ENCODE peak calls at places on chromosome 2, in six cellular contexts. A is HepG2, Y is A549, G is endothelial cell of umbilical vein, F is K562, N is GM12878. Z is an unnamed sample.

GRCh38 chr2:97931118-97931850 is 64.5 kb downstream of the TMEM131 start:
- DNase-seq in F (no peak), N (no peak), G (no peak), A (no peak), Y (no peak), Z (peak)

GRCh38 chr2:158518083-158518482 is 61.3 kb downstream of the PKP4 start:
- DNase-seq in G (no peak), A (no peak), Y (peak), F (no peak), N (no peak), Z (peak)

GRCh38 chr2:64819774-64820688 is 166.3 kb upstream of the SERTAD2 start:
- DNase-seq in A (no peak), F (no peak), Y (no peak), G (no peak), N (peak), Z (peak)

GRCh38 chr2:206160124-206160806 is 570 bp downstream of the EEF1B2 start:
- DNase-seq in N (no peak), F (peak), A (peak), Y (no peak), G (peak), Z (peak)

GRCh38 chr2:191199929-191200328 is 45.3 kb upstream of the MYO1B start:
- DNase-seq in Y (no peak), A (no peak), G (no peak), N (no peak), F (no peak), Z (no peak)

GRCh38 chr2:16890081-16890480 is 224.4 kb upstream of the CYRIA start:
- DNase-seq in A (peak), Y (peak), F (no peak), N (no peak), G (no peak), Z (peak)

GRCh38 chr2:8334866-8335325 is 347.0 kb upstream of the ID2 start:
- DNase-seq in A (no peak), F (no peak), N (no peak), Y (no peak), G (no peak), Z (peak)

GRCh38 chr2:230434677-230435324 is 18.8 kb downstream of the SP100 start:
- DNase-seq in A (no peak), N (no peak), F (no peak), G (no peak), Y (no peak), Z (no peak)

GRCh38 chr2:187264612-187265011 is 183.4 kb downstream of the CALCRL start:
- DNase-seq in N (no peak), Y (no peak), G (peak), A (no peak), F (no peak), Z (no peak)

GRCh38 chr2:195820867-195821565 is 164.0 kb downstream of the SLC39A10 start:
- DNase-seq in A (no peak), G (no peak), N (no peak), F (no peak), Y (no peak), Z (no peak)

GRCh38 chr2:65413106-65413505 is 19.3 kb downstream of the SPRED2 start:
- DNase-seq in A (no peak), N (no peak), F (no peak), Y (no peak), G (no peak), Z (no peak)

GRCh38 chr2:1869248-1869647 is 124.9 kb upstream of the PXDN start:
- DNase-seq in Y (no peak), G (no peak), N (no peak), A (no peak), F (no peak), Z (no peak)

DNA sequence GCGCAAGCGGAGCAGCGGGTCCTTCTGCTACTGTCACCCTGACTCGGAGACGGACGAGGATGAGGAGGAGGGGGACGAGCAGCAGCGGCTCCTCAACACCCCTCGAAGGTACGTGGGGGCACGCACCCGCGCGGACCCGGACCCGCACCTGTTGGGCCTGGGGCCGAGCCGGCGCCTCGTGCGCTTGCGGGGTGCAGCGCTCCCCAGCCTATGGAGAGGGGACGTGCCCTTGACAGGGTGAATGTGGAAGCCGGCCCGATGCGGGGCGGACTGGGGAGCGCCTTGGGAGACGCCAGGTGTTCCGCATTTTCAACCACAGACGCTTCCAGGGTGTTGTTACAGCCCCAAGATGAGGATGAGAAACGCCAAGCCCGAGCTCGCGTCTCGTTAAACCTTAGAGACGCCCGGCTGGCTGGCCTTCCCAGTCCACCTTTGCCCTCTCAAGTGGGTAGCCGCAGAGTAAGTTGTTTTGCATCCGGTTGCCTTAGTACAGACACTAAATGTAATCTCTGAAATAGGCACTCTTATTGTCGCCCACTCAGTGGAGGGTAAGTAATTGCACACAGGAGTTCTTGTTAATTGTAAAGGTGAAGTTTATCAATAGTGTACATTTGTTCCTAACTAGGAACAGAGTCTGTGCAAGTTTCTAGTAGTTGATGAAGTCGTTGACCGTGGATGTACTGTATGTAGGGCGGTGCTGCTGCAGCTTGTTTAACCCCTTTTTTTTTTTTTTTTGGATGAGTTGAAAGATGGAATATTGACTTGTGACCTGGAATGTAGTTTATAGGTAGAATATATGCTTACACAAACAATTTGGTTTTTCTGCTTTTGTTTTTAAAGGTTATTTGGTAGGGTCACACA is 815 bp downstream of the GMCL1 start:
- DNase-seq in F (peak), Y (peak), A (peak), N (no peak), G (peak), Z (peak)
- TF ChIP-seq MAX in F (no peak), Y (no peak), A (no peak), N (no peak), G (no peak), Z (peak)

GRCh38 chr2:43218550-43219382 is 7.6 kb downstream of the ZFP36L2 start:
- DNase-seq in N (no peak), F (peak), G (peak), Y (peak), A (peak), Z (peak)
- TF ChIP-seq MYC in N (no peak), F (no peak), G (no peak), Y (no peak), A (no peak), Z (peak)

GRCh38 chr2:119279666-119280065 is 56.0 kb downstream of the STEAP3 start:
- DNase-seq in N (no peak), Y (no peak), F (no peak), G (no peak), A (no peak), Z (no peak)

GRCh38 chr2:119282139-119282965 is 58.7 kb downstream of the STEAP3 start:
- DNase-seq in G (no peak), Y (no peak), N (no peak), F (no peak), A (no peak), Z (peak)

GRCh38 chr2:119283873-119284331 is 60.3 kb downstream of the STEAP3 start:
- DNase-seq in Y (no peak), N (no peak), F (no peak), A (no peak), G (no peak), Z (peak)

GRCh38 chr2:119286661-119287060 is 63.0 kb downstream of the STEAP3 start:
- DNase-seq in G (no peak), A (no peak), N (no peak), Y (no peak), F (no peak), Z (no peak)

DNA sequence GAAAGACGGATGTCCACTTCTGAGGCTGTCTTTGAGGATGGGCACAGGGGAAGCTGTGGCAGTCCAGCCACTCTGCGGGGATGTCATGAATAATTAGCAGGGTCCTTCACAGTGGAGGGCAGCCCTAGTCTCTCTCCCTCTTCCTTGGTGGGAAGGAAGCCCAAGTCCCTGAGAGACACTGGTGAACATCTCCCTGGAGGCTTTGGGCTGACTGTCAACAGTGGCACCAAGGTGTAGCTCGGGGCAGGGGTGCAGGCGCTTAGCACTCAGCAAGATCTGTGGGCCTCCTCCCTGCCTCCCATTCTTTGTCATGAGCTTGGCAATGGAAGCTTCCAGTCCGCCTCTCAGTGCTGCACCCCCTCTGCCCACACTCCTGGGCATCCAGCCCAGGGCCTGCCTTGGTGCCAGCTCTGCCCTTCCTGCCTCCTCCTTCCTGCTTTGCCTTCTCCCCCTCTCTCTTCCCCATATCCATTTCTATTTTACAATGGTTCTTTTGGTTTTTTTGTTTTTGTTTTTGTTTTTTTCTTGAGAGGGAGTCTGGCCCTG is 59.4 kb downstream of the STEAP3 start:
- DNase-seq in Y (no peak), F (no peak), G (no peak), N (no peak), A (no peak), Z (no peak)
- TF ChIP-seq MAX in Y (no peak), F (no peak), G (no peak), N (no peak), A (no peak), Z (no peak)

DNA sequence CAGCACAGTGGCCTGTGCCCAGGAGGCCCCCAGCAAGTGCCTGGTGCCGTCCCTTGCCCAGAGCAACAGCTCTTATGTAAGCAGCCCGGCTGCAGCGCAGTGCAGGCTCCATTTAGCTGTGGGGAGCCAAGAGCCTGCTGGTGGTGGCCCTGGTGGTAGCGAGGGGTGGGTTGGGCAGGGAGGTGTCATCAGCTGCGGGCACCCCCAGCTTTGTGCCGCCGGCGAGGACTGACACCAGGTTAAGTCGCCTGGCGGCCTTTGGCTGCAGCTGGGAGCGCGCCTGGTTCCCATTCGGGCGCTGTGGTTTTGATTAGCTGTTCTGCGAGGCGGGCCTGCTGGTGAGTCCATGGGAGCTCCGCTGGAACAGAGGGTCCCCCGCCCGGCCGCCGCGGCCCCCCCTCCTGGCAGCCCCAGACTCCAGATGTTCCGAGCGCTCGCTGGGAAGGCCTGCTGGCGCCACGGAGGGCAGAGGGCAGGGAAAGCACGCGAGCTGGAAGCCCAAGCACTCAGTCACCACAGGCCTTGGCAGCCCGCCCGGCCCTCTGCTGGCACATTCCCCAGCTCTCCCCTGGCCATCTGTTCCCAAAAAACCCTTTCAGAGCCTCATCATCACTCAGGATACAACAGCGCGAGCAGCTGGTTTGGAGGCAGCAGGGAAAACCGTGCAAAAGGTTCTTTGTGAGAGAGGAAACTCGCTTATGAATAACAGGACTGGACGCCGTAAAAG is 18.4 kb downstream of the ATOH8 start:
- DNase-seq in G (peak), N (no peak), F (no peak), A (peak), Y (peak), Z (no peak)
- TF ChIP-seq MYC in G (peak), N (no peak), F (no peak), A (no peak), Y (no peak), Z (no peak)

GRCh38 chr2:174259981-174260380 is 11.6 kb upstream of the OLA1 start:
- DNase-seq in Y (no peak), N (no peak), F (no peak), G (no peak), A (no peak), Z (peak)
- TF ChIP-seq MAX in Y (no peak), N (no peak), F (no peak), G (no peak), A (no peak), Z (no peak)

DNA sequence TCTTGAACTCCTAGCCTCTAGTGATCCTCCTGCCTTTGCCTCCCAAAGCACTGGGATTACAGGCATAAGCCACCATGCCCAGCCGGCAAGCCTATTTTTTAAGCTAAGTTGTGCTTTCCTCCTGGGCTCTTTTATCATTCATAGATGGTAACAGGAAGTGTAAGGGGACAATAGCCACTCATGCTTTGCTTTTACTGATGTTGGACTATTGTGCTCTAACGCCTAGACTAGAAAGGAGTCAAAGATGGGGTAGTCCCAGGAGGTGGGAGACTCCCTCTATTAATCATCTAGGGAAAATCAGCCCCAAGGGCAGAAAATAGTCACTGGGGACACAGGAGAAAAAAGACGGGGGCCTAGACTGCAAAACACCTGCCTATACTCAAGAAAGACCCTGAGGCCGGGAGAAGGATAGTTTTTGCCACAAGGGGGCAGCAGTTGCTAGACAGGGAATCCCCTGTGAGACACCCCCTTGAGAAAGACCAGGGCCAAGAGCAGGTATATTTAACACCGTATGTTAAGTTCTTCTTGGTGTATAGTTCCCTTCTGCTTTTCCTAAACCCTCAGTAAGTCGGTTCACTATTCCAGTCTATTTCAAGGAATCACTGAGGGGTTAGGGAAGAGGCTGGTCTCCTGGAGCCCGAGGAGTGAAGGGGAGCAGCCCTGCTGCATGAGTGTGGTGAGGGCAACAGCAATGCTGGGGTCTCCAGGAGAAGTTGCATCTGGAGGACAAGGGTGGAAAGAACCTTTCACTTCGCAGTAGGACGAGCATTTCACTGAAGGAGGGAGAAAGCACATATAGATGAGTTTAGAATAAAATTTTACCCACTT is 2.1 kb upstream of the CXCR1 start:
- DNase-seq in F (peak), Y (peak), N (no peak), G (peak), A (peak), Z (peak)
- TF ChIP-seq MYC in F (no peak), Y (no peak), N (no peak), G (no peak), A (no peak), Z (no peak)

GRCh38 chr2:30257266-30258214 is 26.2 kb downstream of the LBH start:
- DNase-seq in N (no peak), G (no peak), A (no peak), Y (no peak), F (no peak), Z (no peak)
- TF ChIP-seq MAX in N (no peak), G (no peak), A (no peak), Y (no peak), F (no peak), Z (no peak)

GRCh38 chr2:40242315-40242714 is 209.6 kb downstream of the SLC8A1 start:
- DNase-seq in F (no peak), A (no peak), G (no peak), N (no peak), Y (no peak), Z (no peak)
- TF ChIP-seq MYC in F (no peak), A (no peak), G (no peak), N (no peak), Y (no peak), Z (no peak)